ENCODE peak calls at places on chromosomes 13 and 19, in six cellular contexts. One of them, this sample, is unnamed.

GRCh38 chr19:1608414-1609391 is 3.4 kb upstream of the UQCR11 start:
- DNase-seq in EH: peak; percentile 31
- DNase-seq in tibial nerve: no peak
- DNase-seq in A549: no peak
- DNase-seq in CD4-positive, alpha-beta memory T cell: peak; percentile 37
- DNase-seq in left kidney: no peak
- DNase-seq in this sample: peak; percentile 60

GRCh38 chr13:97346561-97347254 is 87.3 kb upstream of the RAP2A start:
- DNase-seq in EH: no peak
- DNase-seq in tibial nerve: no peak
- DNase-seq in A549: no peak
- DNase-seq in CD4-positive, alpha-beta memory T cell: no peak
- DNase-seq in left kidney: no peak
- DNase-seq in this sample: no peak

GRCh38 chr19:765179-765738 is 14.3 kb downstream of the MISP start:
- DNase-seq in EH: no peak
- DNase-seq in tibial nerve: no peak
- DNase-seq in A549: peak; percentile 42
- DNase-seq in CD4-positive, alpha-beta memory T cell: no peak
- DNase-seq in left kidney: no peak
- DNase-seq in this sample: no peak

GRCh38 chr13:29925457-29925856 is 75.0 kb upstream of the UBL3 start:
- DNase-seq in EH: peak; percentile 86
- DNase-seq in tibial nerve: peak; percentile 87
- DNase-seq in A549: peak; percentile 87
- DNase-seq in CD4-positive, alpha-beta memory T cell: no peak
- DNase-seq in left kidney: peak; percentile 58
- DNase-seq in this sample: no peak

GRCh38 chr19:38068851-38069250 is 155.2 kb downstream of the DPF1 start:
- DNase-seq in EH: no peak
- DNase-seq in tibial nerve: no peak
- DNase-seq in A549: no peak
- DNase-seq in CD4-positive, alpha-beta memory T cell: no peak
- DNase-seq in left kidney: no peak
- DNase-seq in this sample: no peak

GRCh38 chr19:4414800-4415251 is 12.4 kb downstream of the CHAF1A start:
- DNase-seq in EH: no peak
- DNase-seq in tibial nerve: no peak
- DNase-seq in A549: no peak
- DNase-seq in CD4-positive, alpha-beta memory T cell: no peak
- DNase-seq in left kidney: peak; percentile 59
- DNase-seq in this sample: no peak

GRCh38 chr19:39830406-39830805 is 3.6 kb downstream of the DYRK1B start:
- DNase-seq in EH: no peak
- DNase-seq in tibial nerve: no peak
- DNase-seq in A549: no peak
- DNase-seq in CD4-positive, alpha-beta memory T cell: no peak
- DNase-seq in left kidney: no peak
- DNase-seq in this sample: no peak

GRCh38 chr19:30596813-30597399 is 224.7 kb downstream of the ZNF536 start:
- DNase-seq in EH: no peak
- DNase-seq in tibial nerve: no peak
- DNase-seq in A549: no peak
- DNase-seq in CD4-positive, alpha-beta memory T cell: no peak
- DNase-seq in left kidney: peak; percentile 37
- DNase-seq in this sample: no peak

GRCh38 chr19:56917998-56918397 is 77.5 kb upstream of the PEG3 start:
- DNase-seq in EH: no peak
- DNase-seq in tibial nerve: no peak
- DNase-seq in A549: no peak
- DNase-seq in CD4-positive, alpha-beta memory T cell: no peak
- DNase-seq in left kidney: no peak
- DNase-seq in this sample: no peak

GRCh38 chr13:112784811-112785418 is 95.1 kb downstream of the ATP11A start:
- DNase-seq in EH: no peak
- DNase-seq in tibial nerve: no peak
- DNase-seq in A549: no peak
- DNase-seq in CD4-positive, alpha-beta memory T cell: no peak
- DNase-seq in left kidney: no peak
- DNase-seq in this sample: no peak

GRCh38 chr13:35260316-35260715 is 216.2 kb downstream of the MAB21L1 start:
- DNase-seq in EH: peak; percentile 7
- DNase-seq in tibial nerve: no peak
- DNase-seq in A549: no peak
- DNase-seq in CD4-positive, alpha-beta memory T cell: no peak
- DNase-seq in left kidney: peak; percentile 8
- DNase-seq in this sample: no peak

GRCh38 chr19:6719540-6719861 is 949 bp downstream of the C3 start:
- DNase-seq in EH: no peak
- DNase-seq in tibial nerve: no peak
- DNase-seq in A549: no peak
- DNase-seq in CD4-positive, alpha-beta memory T cell: no peak
- DNase-seq in left kidney: no peak
- DNase-seq in this sample: no peak

GRCh38 chr13:65594255-65594654 is 1635.9 kb downstream of the PCDH9 start:
- DNase-seq in EH: peak; percentile 92
- DNase-seq in tibial nerve: no peak
- DNase-seq in A549: no peak
- DNase-seq in CD4-positive, alpha-beta memory T cell: no peak
- DNase-seq in left kidney: peak; percentile 44
- DNase-seq in this sample: no peak

GRCh38 chr19:27681972-27682371 is 1531.0 kb downstream of the UQCRFS1 start:
- DNase-seq in EH: no peak
- DNase-seq in tibial nerve: no peak
- DNase-seq in A549: no peak
- DNase-seq in CD4-positive, alpha-beta memory T cell: no peak
- DNase-seq in left kidney: no peak
- DNase-seq in this sample: no peak

GRCh38 chr13:51870616-51871015 is 8.8 kb downstream of the CCDC70 start:
- DNase-seq in EH: no peak
- DNase-seq in tibial nerve: no peak
- DNase-seq in A549: no peak
- DNase-seq in CD4-positive, alpha-beta memory T cell: no peak
- DNase-seq in left kidney: no peak
- DNase-seq in this sample: no peak

GRCh38 chr13:83515267-83515666 is 367.0 kb downstream of the SLITRK1 start:
- DNase-seq in EH: peak; percentile 57
- DNase-seq in tibial nerve: no peak
- DNase-seq in A549: peak; percentile 27
- DNase-seq in CD4-positive, alpha-beta memory T cell: no peak
- DNase-seq in left kidney: no peak
- DNase-seq in this sample: no peak

This sample was measured in T1000.